ENCODE peak calls at places on chromosomes 2 and 18, in nine cellular contexts. One of them, this sample, is unnamed.

GRCh38 chr18:74194691-74195090 is 46.4 kb downstream of the TIMM21 start:
- DNase-seq in CD8-positive, alpha-beta T cell: no peak
- DNase-seq in MG63: no peak
- DNase-seq in ovary: no peak
- DNase-seq in aorta: no peak
- DNase-seq in psoas muscle: no peak
- DNase-seq in CD8-positive, alpha-beta memory T cell: no peak
- DNase-seq in heart left ventricle: no peak
- DNase-seq in MM.1S: no peak
- DNase-seq in this sample: no peak

GRCh38 chr2:62207480-62207879 is 11.6 kb downstream of the B3GNT2 start:
- DNase-seq in heart left ventricle: no peak
- DNase-seq in psoas muscle: no peak
- DNase-seq in aorta: no peak
- DNase-seq in MG63: no peak
- DNase-seq in ovary: no peak
- DNase-seq in CD8-positive, alpha-beta memory T cell: no peak
- DNase-seq in CD8-positive, alpha-beta T cell: no peak
- DNase-seq in MM.1S: no peak
- DNase-seq in this sample: no peak

GRCh38 chr2:109061736-109062557 is 67.1 kb upstream of the SH3RF3 start:
- DNase-seq in CD8-positive, alpha-beta memory T cell: peak; percentile 38
- DNase-seq in heart left ventricle: no peak
- DNase-seq in MG63: no peak
- DNase-seq in CD8-positive, alpha-beta T cell: no peak
- DNase-seq in ovary: no peak
- DNase-seq in MM.1S: no peak
- DNase-seq in aorta: no peak
- DNase-seq in psoas muscle: no peak
- DNase-seq in this sample: no peak

GRCh38 chr2:234912437-234912836 is 39.4 kb upstream of the SH3BP4 start:
- DNase-seq in MM.1S: no peak
- DNase-seq in CD8-positive, alpha-beta memory T cell: no peak
- DNase-seq in aorta: no peak
- DNase-seq in heart left ventricle: no peak
- DNase-seq in MG63: no peak
- DNase-seq in CD8-positive, alpha-beta T cell: no peak
- DNase-seq in psoas muscle: no peak
- DNase-seq in ovary: no peak
- DNase-seq in this sample: no peak

GRCh38 chr2:67234443-67234842 is 162.7 kb upstream of the ETAA1 start:
- DNase-seq in MM.1S: no peak
- DNase-seq in heart left ventricle: no peak
- DNase-seq in psoas muscle: no peak
- DNase-seq in ovary: no peak
- DNase-seq in CD8-positive, alpha-beta T cell: no peak
- DNase-seq in CD8-positive, alpha-beta memory T cell: no peak
- DNase-seq in MG63: no peak
- DNase-seq in aorta: no peak
- DNase-seq in this sample: no peak

GRCh38 chr2:14143435-14143834 is 489.1 kb upstream of the LRATD1 start:
- DNase-seq in MM.1S: peak; percentile 33
- DNase-seq in heart left ventricle: no peak
- DNase-seq in psoas muscle: no peak
- DNase-seq in CD8-positive, alpha-beta T cell: no peak
- DNase-seq in MG63: no peak
- DNase-seq in ovary: no peak
- DNase-seq in CD8-positive, alpha-beta memory T cell: no peak
- DNase-seq in aorta: no peak
- DNase-seq in this sample: no peak

GRCh38 chr2:200509227-200509607 is 651 bp downstream of the KCTD18 start:
- DNase-seq in CD8-positive, alpha-beta memory T cell: no peak
- DNase-seq in aorta: no peak
- DNase-seq in MG63: peak; percentile 5
- DNase-seq in psoas muscle: no peak
- DNase-seq in ovary: peak; percentile 24
- DNase-seq in CD8-positive, alpha-beta T cell: no peak
- DNase-seq in MM.1S: no peak
- DNase-seq in heart left ventricle: no peak
- DNase-seq in this sample: no peak

GRCh38 chr2:69387770-69388481 is 899 bp upstream of the GFPT1 start:
- DNase-seq in CD8-positive, alpha-beta T cell: no peak
- DNase-seq in psoas muscle: no peak
- DNase-seq in MM.1S: no peak
- DNase-seq in aorta: no peak
- DNase-seq in CD8-positive, alpha-beta memory T cell: no peak
- DNase-seq in MG63: no peak
- DNase-seq in heart left ventricle: no peak
- DNase-seq in ovary: no peak
- DNase-seq in this sample: no peak

GRCh38 chr2:108444941-108445840 is 3.8 kb upstream of the GCC2 start:
- DNase-seq in psoas muscle: no peak
- DNase-seq in heart left ventricle: no peak
- DNase-seq in MG63: no peak
- DNase-seq in CD8-positive, alpha-beta memory T cell: no peak
- DNase-seq in aorta: no peak
- DNase-seq in ovary: no peak
- DNase-seq in MM.1S: no peak
- DNase-seq in CD8-positive, alpha-beta T cell: no peak
- DNase-seq in this sample: no peak

GRCh38 chr2:158191569-158191968 is 89.9 kb downstream of the UPP2 start:
- DNase-seq in psoas muscle: no peak
- DNase-seq in MG63: no peak
- DNase-seq in aorta: no peak
- DNase-seq in ovary: no peak
- DNase-seq in MM.1S: no peak
- DNase-seq in heart left ventricle: no peak
- DNase-seq in CD8-positive, alpha-beta memory T cell: no peak
- DNase-seq in CD8-positive, alpha-beta T cell: no peak
- DNase-seq in this sample: no peak

GRCh38 chr2:155368934-155369333 is 670.4 kb downstream of the KCNJ3 start:
- DNase-seq in psoas muscle: no peak
- DNase-seq in heart left ventricle: no peak
- DNase-seq in CD8-positive, alpha-beta T cell: no peak
- DNase-seq in MM.1S: peak; percentile 39
- DNase-seq in aorta: no peak
- DNase-seq in MG63: no peak
- DNase-seq in ovary: no peak
- DNase-seq in CD8-positive, alpha-beta memory T cell: no peak
- DNase-seq in this sample: no peak

DNA sequence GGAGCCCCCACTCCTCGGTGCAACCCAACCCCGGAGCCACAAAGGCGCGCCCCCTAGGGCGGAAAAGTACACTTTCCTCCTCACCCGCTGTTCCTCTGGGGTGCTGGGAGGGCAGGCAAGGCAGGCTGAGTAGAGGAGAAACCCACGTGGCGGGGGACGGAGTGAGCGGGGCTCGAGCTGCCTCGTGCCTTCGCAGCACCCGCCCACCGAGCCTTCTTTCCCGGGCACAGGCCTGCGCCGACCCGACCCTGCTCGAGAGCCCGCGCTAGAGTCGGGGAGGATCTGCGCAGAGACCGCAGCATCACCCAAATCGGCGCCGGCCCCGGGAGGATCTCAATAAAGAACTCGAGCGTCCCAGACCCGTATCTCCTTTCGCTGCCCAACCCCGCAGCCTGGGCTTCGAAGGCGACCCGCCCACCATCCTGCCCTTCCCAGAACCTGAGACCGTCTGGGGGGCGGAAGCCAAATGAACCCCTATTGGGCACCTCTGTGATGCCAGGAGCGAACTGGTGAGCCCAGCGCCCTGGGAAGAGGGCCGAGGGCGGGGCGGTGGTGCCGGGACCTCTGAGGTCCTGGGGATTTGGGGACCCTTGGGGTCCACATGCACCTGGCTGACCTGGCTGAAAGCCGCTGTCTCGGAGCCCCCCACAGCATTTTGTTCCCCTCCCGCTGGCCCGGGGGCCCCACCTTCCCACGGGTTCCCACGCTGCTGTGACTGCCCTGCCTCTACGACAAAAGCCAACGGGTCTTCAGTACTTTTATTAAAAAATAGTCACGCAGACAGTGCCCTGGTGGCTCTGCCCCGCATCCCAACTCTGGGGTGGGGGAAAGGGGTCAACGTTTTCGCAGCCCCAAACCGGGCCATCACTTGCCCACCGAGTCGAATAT is 1.3 kb downstream of the UCN start:
- DNase-seq in MM.1S: no peak
- DNase-seq in heart left ventricle: no peak
- DNase-seq in aorta: peak; percentile 48
- DNase-seq in CD8-positive, alpha-beta T cell: peak; percentile 27
- DNase-seq in ovary: no peak
- DNase-seq in psoas muscle: no peak
- DNase-seq in MG63: no peak
- DNase-seq in CD8-positive, alpha-beta memory T cell: no peak
- DNase-seq in this sample: no peak
- H3K27me3 ChIP-seq in MM.1S: no peaks in the 10 kb centered on the region
- H3K27me3 ChIP-seq in heart left ventricle: no peaks in the 10 kb centered on the region
- H3K27me3 ChIP-seq in aorta: no peaks in the 10 kb centered on the region
- H3K27me3 ChIP-seq in CD8-positive, alpha-beta T cell: peaks cover 5% of the 10 kb centered on the region
- H3K27me3 ChIP-seq in ovary: peaks cover 4% of the 10 kb centered on the region
- H3K27me3 ChIP-seq in psoas muscle: no peaks in the 10 kb centered on the region
- H3K27me3 ChIP-seq in MG63: peaks cover 17% of the 10 kb centered on the region
- H3K27me3 ChIP-seq in CD8-positive, alpha-beta memory T cell: peaks cover 7% of the 10 kb centered on the region
- H3K27me3 ChIP-seq in this sample: peaks cover 11% of the 10 kb centered on the region

DNA sequence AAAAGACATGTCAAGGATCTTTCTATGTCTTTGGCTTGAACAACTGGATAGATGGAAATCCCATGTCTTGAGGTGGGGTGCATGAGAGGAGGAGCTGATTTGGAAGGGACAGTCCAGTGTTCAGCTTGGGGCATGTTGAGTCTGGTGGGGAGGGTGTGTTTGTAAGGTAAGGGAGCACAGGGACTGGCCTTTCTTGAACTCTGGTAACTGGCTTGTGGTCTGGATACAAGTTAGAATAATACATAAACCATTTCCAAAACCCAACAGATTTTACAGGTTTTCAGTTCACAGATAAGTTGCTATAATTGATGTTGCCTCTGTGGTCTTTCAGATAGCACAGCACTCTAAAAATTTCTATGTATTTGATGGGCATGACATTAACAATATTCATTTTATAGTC is 24.2 kb downstream of the RHBDD1 start:
- DNase-seq in CD8-positive, alpha-beta T cell: no peak
- DNase-seq in psoas muscle: no peak
- DNase-seq in MM.1S: no peak
- DNase-seq in MG63: no peak
- DNase-seq in ovary: no peak
- DNase-seq in CD8-positive, alpha-beta memory T cell: no peak
- DNase-seq in heart left ventricle: no peak
- DNase-seq in aorta: no peak
- DNase-seq in this sample: no peak
- H3K27me3 ChIP-seq in CD8-positive, alpha-beta T cell: no peaks in the 10 kb centered on the region
- H3K27me3 ChIP-seq in psoas muscle: no peaks in the 10 kb centered on the region
- H3K27me3 ChIP-seq in MM.1S: no peaks in the 10 kb centered on the region
- H3K27me3 ChIP-seq in MG63: no peaks in the 10 kb centered on the region
- H3K27me3 ChIP-seq in ovary: no peaks in the 10 kb centered on the region
- H3K27me3 ChIP-seq in CD8-positive, alpha-beta memory T cell: no peaks in the 10 kb centered on the region
- H3K27me3 ChIP-seq in heart left ventricle: no peaks in the 10 kb centered on the region
- H3K27me3 ChIP-seq in aorta: no peaks in the 10 kb centered on the region
- H3K27me3 ChIP-seq in this sample: no peaks in the 10 kb centered on the region

GRCh38 chr18:907171-907879 is 2.7 kb downstream of the ADCYAP1 start:
- DNase-seq in CD8-positive, alpha-beta memory T cell: no peak
- DNase-seq in CD8-positive, alpha-beta T cell: no peak
- DNase-seq in MG63: peak; percentile 35
- DNase-seq in aorta: peak; percentile 40
- DNase-seq in psoas muscle: peak; percentile 46
- DNase-seq in MM.1S: no peak
- DNase-seq in heart left ventricle: no peak
- DNase-seq in ovary: no peak
- DNase-seq in this sample: peak; percentile 30
- H3K27me3 ChIP-seq in CD8-positive, alpha-beta memory T cell: peaks cover 48% of the 10 kb centered on the region
- H3K27me3 ChIP-seq in CD8-positive, alpha-beta T cell: peaks cover 27% of the 10 kb centered on the region
- H3K27me3 ChIP-seq in MG63: peaks cover 45% of the 10 kb centered on the region
- H3K27me3 ChIP-seq in aorta: no peaks in the 10 kb centered on the region
- H3K27me3 ChIP-seq in psoas muscle: peaks cover 46% of the 10 kb centered on the region
- H3K27me3 ChIP-seq in MM.1S: no peaks in the 10 kb centered on the region
- H3K27me3 ChIP-seq in heart left ventricle: peaks cover 53% of the 10 kb centered on the region
- H3K27me3 ChIP-seq in ovary: no peaks in the 10 kb centered on the region
- H3K27me3 ChIP-seq in this sample: peaks cover 10% of the 10 kb centered on the region

GRCh38 chr2:232889876-232890401 is 19.9 kb downstream of the SNORC start:
- DNase-seq in heart left ventricle: no peak
- DNase-seq in aorta: no peak
- DNase-seq in CD8-positive, alpha-beta T cell: no peak
- DNase-seq in MG63: no peak
- DNase-seq in psoas muscle: no peak
- DNase-seq in ovary: no peak
- DNase-seq in CD8-positive, alpha-beta memory T cell: no peak
- DNase-seq in MM.1S: no peak
- DNase-seq in this sample: no peak

GRCh38 chr2:232891621-232892071 is 21.6 kb downstream of the SNORC start:
- DNase-seq in psoas muscle: peak; percentile 37
- DNase-seq in heart left ventricle: no peak
- DNase-seq in MM.1S: no peak
- DNase-seq in CD8-positive, alpha-beta T cell: no peak
- DNase-seq in MG63: peak; percentile 66
- DNase-seq in ovary: peak; percentile 7
- DNase-seq in CD8-positive, alpha-beta memory T cell: no peak
- DNase-seq in aorta: no peak
- DNase-seq in this sample: no peak

GRCh38 chr2:232892221-232892620 is 22.2 kb downstream of the SNORC start:
- DNase-seq in CD8-positive, alpha-beta T cell: no peak
- DNase-seq in aorta: no peak
- DNase-seq in CD8-positive, alpha-beta memory T cell: no peak
- DNase-seq in heart left ventricle: no peak
- DNase-seq in ovary: no peak
- DNase-seq in MG63: no peak
- DNase-seq in psoas muscle: no peak
- DNase-seq in MM.1S: no peak
- DNase-seq in this sample: no peak

GRCh38 chr2:232890536-232890895 is 20.5 kb downstream of the SNORC start:
- DNase-seq in heart left ventricle: no peak
- DNase-seq in MM.1S: no peak
- DNase-seq in psoas muscle: peak; percentile 24
- DNase-seq in CD8-positive, alpha-beta memory T cell: no peak
- DNase-seq in CD8-positive, alpha-beta T cell: no peak
- DNase-seq in MG63: no peak
- DNase-seq in ovary: peak; percentile 13
- DNase-seq in aorta: no peak
- DNase-seq in this sample: peak; percentile 25

DNA sequence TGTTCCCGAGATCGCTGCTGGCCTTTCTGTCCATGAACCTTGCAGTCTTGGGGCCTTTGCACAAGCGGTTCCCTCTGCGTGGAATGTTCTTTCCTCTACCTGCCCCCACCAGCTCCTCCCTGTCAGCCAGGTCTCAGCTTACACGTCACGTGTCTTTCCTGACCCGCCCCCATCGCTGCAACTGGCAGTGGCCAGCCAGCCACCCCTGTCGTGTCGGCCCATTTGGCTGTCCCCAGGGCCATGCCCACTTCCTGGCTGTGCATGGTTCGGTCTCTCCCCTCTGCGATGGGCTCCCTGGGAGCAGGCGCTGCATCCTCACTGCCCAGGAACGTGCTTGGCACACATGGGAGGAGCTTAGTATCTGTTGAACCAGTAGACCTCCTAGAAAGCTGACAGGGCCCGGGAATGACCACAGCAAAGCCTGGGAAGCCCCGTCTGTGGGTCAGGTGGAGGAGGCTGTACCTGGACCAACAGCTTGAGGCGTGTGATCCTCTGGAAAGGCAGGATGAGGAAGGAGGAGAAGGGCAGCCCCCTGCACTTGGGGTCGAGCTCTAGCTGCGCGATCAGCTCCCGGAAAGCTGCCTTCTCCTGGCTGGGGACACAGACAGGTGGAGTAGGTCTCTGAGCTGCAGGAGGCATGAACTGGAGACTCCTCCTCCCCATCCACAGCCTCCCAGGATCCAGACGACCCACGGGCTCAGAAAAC is 21.0 kb downstream of the SNORC start:
- DNase-seq in psoas muscle: peak; percentile 75
- DNase-seq in CD8-positive, alpha-beta T cell: no peak
- DNase-seq in heart left ventricle: no peak
- DNase-seq in CD8-positive, alpha-beta memory T cell: peak; percentile 43
- DNase-seq in MM.1S: peak; percentile 15
- DNase-seq in MG63: no peak
- DNase-seq in ovary: peak; percentile 18
- DNase-seq in aorta: peak; percentile 53
- DNase-seq in this sample: peak; percentile 68
- H3K27me3 ChIP-seq in psoas muscle: no peaks in the 10 kb centered on the region
- H3K27me3 ChIP-seq in CD8-positive, alpha-beta T cell: no peaks in the 10 kb centered on the region
- H3K27me3 ChIP-seq in heart left ventricle: no peaks in the 10 kb centered on the region
- H3K27me3 ChIP-seq in CD8-positive, alpha-beta memory T cell: no peaks in the 10 kb centered on the region
- H3K27me3 ChIP-seq in MM.1S: no peaks in the 10 kb centered on the region
- H3K27me3 ChIP-seq in MG63: no peaks in the 10 kb centered on the region
- H3K27me3 ChIP-seq in ovary: no peaks in the 10 kb centered on the region
- H3K27me3 ChIP-seq in aorta: no peaks in the 10 kb centered on the region
- H3K27me3 ChIP-seq in this sample: no peaks in the 10 kb centered on the region